ENCODE peak calls at places on chromosomes 11 and 22, in four cellular contexts. V is heart left ventricle; R is stimulated activated CD8-positive, alpha-beta memory T cell treated with anti-CD3 and anti-CD28 coated beads, Interleukin-4, amount 100 ng/mL, for 1 hour; E is CD8-positive, alpha-beta T cell. B is an unnamed sample.

GRCh38 chr11:111327908-111328624 is 29.7 kb downstream of the POU2AF3 start:
- DNase-seq in V (peak; percentile 30), R (no peak), E (no peak), B (peak; percentile 75)

GRCh38 chr11:135008412-135008811 is 596.4 kb upstream of the B3GAT1 start:
- DNase-seq in V (no peak), R (no peak), E (no peak), B (no peak)

GRCh38 chr11:86632499-86633269 is 39.7 kb downstream of the ME3 start:
- DNase-seq in V (no peak), R (no peak), E (no peak), B (no peak)

GRCh38 chr11:17979770-17980371 is 33.0 kb downstream of the SERGEF start:
- DNase-seq in V (no peak), R (peak; percentile 13), E (no peak), B (no peak)

GRCh38 chr22:22449819-22450218 is 58.7 kb downstream of the ZNF280B start:
- DNase-seq in V (no peak), R (no peak), E (no peak), B (no peak)

GRCh38 chr11:128471138-128471661 is 116.2 kb downstream of the ETS1 start:
- DNase-seq in V (no peak), R (no peak), E (no peak), B (peak; percentile 46)

GRCh38 chr11:9692696-9693095 is 28.8 kb downstream of the SWAP70 start:
- DNase-seq in V (no peak), R (no peak), E (no peak), B (no peak)

GRCh38 chr11:103870821-103871309 is 165.6 kb upstream of the DDI1 start:
- DNase-seq in V (peak; percentile 15), R (no peak), E (no peak), B (peak; percentile 72)

GRCh38 chr11:72471005-72471898 is 36.9 kb upstream of the CLPB start:
- DNase-seq in V (peak; percentile 58), R (peak; percentile 25), E (peak; percentile 28), B (peak; percentile 59)

GRCh38 chr11:44305643-44306468 is 4.1 kb downstream of the ALX4 start:
- DNase-seq in V (no peak), R (no peak), E (no peak), B (no peak)

GRCh38 chr22:48782817-48783511 is 1044.7 kb downstream of the BRD1 start:
- DNase-seq in V (peak; percentile 1), R (no peak), E (no peak), B (no peak)

GRCh38 chr11:72738199-72739141 is 13.7 kb downstream of the ARAP1 start:
- DNase-seq in V (no peak), R (no peak), E (no peak), B (peak; percentile 73)

GRCh38 chr22:26798433-26799065 is 141.2 kb downstream of the MIAT start:
- DNase-seq in V (no peak), R (no peak), E (no peak), B (no peak)

GRCh38 chr22:50190182-50190951 is 4.7 kb downstream of the TRABD start:
- DNase-seq in V (peak; percentile 78), R (peak; percentile 65), E (peak; percentile 74), B (peak; percentile 89)

GRCh38 chr11:129278586-129279319 is 86.6 kb upstream of the ARHGAP32 start:
- DNase-seq in V (no peak), R (no peak), E (no peak), B (no peak)

GRCh38 chr11:111731839-111732238 is 34.4 kb downstream of the PPP2R1B start:
- DNase-seq in V (no peak), R (no peak), E (no peak), B (peak; percentile 41)

GRCh38 chr22:37329239-37330140 is 47.2 kb downstream of the CYTH4 start:
- DNase-seq in V (no peak), R (no peak), E (no peak), B (no peak)

GRCh38 chr22:40463727-40464126 is 93.3 kb downstream of the SGSM3 start:
- DNase-seq in V (no peak), R (no peak), E (no peak), B (no peak)

B was measured in Right ventricle myocardium superior.